ENCODE peak calls at places on chromosomes 11 and 22, in six cellular contexts. A, N, V, M, I and K are unnamed samples.

GRCh38 chr11:113278481-113278880 is 35.9 kb upstream of the TTC12 start:
- DNase-seq in M (no peak), V (no peak), A (no peak), N (no peak), I (no peak), K (no peak)

GRCh38 chr11:69938206-69938605 is 119.0 kb upstream of the FGF3 start:
- DNase-seq in I (no peak), A (no peak), V (no peak), M (no peak), N (no peak), K (no peak)

GRCh38 chr22:29641052-29641780 is 37.8 kb downstream of the NF2 start:
- DNase-seq in A (no peak), N (no peak), I (no peak), V (no peak), M (peak), K (no peak)

GRCh38 chr22:41248314-41248713 is 7.6 kb upstream of the CHADL start:
- DNase-seq in A (no peak), N (no peak), M (no peak), I (no peak), V (no peak), K (no peak)

GRCh38 chr11:121547574-121547973 is 94.8 kb upstream of the SORL1-AS1 start:
- DNase-seq in V (no peak), M (no peak), I (no peak), N (no peak), A (no peak), K (no peak)

GRCh38 chr11:66346476-66347424 is 679 bp downstream of the B4GAT1 start:
- DNase-seq in A (peak), M (no peak), N (no peak), I (no peak), V (peak), K (peak)

GRCh38 chr11:20131744-20132666 is 28.3 kb downstream of the DBX1 start:
- DNase-seq in N (no peak), V (peak), M (peak), I (peak), A (peak), K (no peak)

GRCh38 chr22:27850000-27850465 is 48.5 kb upstream of the MN1 start:
- DNase-seq in V (no peak), N (no peak), A (peak), M (peak), I (no peak), K (no peak)

GRCh38 chr11:68461284-68461861 is 821 bp downstream of the PPP6R3 start:
- DNase-seq in N (no peak), V (peak), A (no peak), I (peak), M (peak), K (peak)

GRCh38 chr22:48089601-48090331 is 1327.3 kb downstream of the TBC1D22A start:
- DNase-seq in A (no peak), V (no peak), I (peak), M (no peak), N (no peak), K (no peak)

GRCh38 chr11:65611028-65611757 is 2.8 kb downstream of the MAP3K11 start:
- DNase-seq in A (no peak), M (peak), V (no peak), N (no peak), I (no peak), K (no peak)

GRCh38 chr11:66326261-66327111 is 9.6 kb upstream of the CD248 start:
- DNase-seq in A (no peak), V (no peak), M (no peak), I (peak), N (no peak), K (no peak)

GRCh38 chr11:45847908-45848316 is 637 bp downstream of the CRY2 start:
- DNase-seq in V (peak), I (peak), M (peak), A (peak), N (no peak), K (peak)

GRCh38 chr11:63937713-63938480 is 905 bp upstream of the NAA40 start:
- DNase-seq in I (peak), V (no peak), A (peak), M (no peak), N (no peak), K (peak)

GRCh38 chr11:122229078-122229477 is 113.1 kb upstream of the BLID start:
- DNase-seq in V (no peak), A (no peak), M (no peak), N (no peak), I (no peak), K (no peak)

GRCh38 chr11:612201-612960 is 3.4 kb downstream of the IRF7 start:
- DNase-seq in I (peak), M (no peak), N (peak), V (no peak), A (peak), K (peak)

GRCh38 chr22:46040471-46041465 is 63.8 kb upstream of the WNT7B start:
- DNase-seq in M (no peak), V (no peak), A (no peak), N (no peak), I (no peak), K (no peak)

GRCh38 chr11:73342633-73343032 is 33.6 kb upstream of the RELT start:
- DNase-seq in N (no peak), V (no peak), M (no peak), A (peak), I (peak), K (no peak)

GRCh38 chr11:59999732-60000131 is 17.2 kb upstream of the OOSP4B start:
- DNase-seq in A (peak), N (no peak), M (no peak), I (no peak), V (no peak), K (no peak)

GRCh38 chr22:50611341-50612060 is 10.9 kb downstream of the MAPK8IP2 start:
- DNase-seq in N (no peak), A (no peak), V (no peak), I (no peak), M (no peak), K (no peak)

GRCh38 chr11:82969811-82970210 is 68.3 kb downstream of the DDIAS start:
- DNase-seq in M (no peak), I (no peak), V (no peak), N (no peak), A (no peak), K (no peak)

GRCh38 chr11:106644824-106645223 is 373.5 kb downstream of the GUCY1A2 start:
- DNase-seq in N (no peak), A (no peak), M (no peak), V (peak), I (peak), K (no peak)

GRCh38 chr11:6825333-6825744 is 20.1 kb upstream of the OR10A5 start:
- DNase-seq in I (no peak), N (no peak), M (no peak), A (no peak), V (peak), K (no peak)

GRCh38 chr11:30346068-30346688 is 23.3 kb downstream of the ARL14EP start:
- DNase-seq in V (peak), N (peak), I (peak), A (peak), M (peak), K (peak)

GRCh38 chr11:64809781-64810241 is 540 bp downstream of the MEN1 start:
- DNase-seq in N (peak), M (no peak), A (peak), I (peak), V (peak), K (peak)

GRCh38 chr11:124938206-124938765 is 2.4 kb upstream of the HEPACAM start:
- DNase-seq in M (no peak), V (no peak), A (no peak), I (no peak), N (no peak), K (no peak)

GRCh38 chr11:120231963-120232362 is 8.0 kb upstream of the POU2F3 start:
- DNase-seq in I (no peak), M (no peak), V (peak), N (no peak), A (no peak), K (no peak)

GRCh38 chr11:76074178-76075112 is 131.9 kb downstream of the WNT11 start:
- DNase-seq in I (peak), M (peak), V (no peak), N (no peak), A (no peak), K (no peak)

GRCh38 chr22:32544953-32545558 is 70.4 kb downstream of the FBXO7 start:
- DNase-seq in A (no peak), M (no peak), I (no peak), N (no peak), V (no peak), K (no peak)
- H2AFZ ChIP-seq in A (no peak), M (no peak), I (no peak), N (no peak), V (no peak), K (no peak)

DNA sequence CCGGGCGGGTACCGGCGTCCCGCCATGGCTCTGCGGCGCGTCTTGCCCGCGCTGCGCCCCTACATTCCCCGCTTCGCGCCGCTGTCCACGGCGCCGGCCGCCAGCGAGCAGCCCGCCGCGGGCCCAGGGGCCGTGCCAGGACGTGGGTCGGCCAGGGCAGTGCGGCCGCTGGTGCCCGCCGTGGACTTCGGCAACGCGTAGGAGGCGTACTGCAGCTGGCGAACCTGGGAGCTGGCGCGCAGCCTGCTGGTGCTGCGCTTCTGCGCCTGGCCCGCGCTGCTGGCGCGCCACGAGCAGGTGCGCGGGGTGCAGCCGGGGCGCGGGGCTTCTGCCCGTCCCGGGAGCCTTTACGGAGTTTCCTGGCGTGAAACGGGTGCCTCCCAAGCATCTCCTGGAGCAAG is 20.1 kb downstream of the DGCR6L start:
- DNase-seq in V (peak), A (no peak), N (no peak), M (peak), I (peak), K (no peak)
- H2AFZ ChIP-seq in V (peak), A (peak), N (peak), M (peak), I (peak), K (no peak)

GRCh38 chr11:123640677-123641494 is 13.5 kb downstream of the SCN3B start:
- DNase-seq in I (peak), M (peak), V (peak), A (peak), N (no peak), K (no peak)

GRCh38 chr11:123642435-123642834 is 12.0 kb downstream of the SCN3B start:
- DNase-seq in M (no peak), N (no peak), A (no peak), I (no peak), V (no peak), K (no peak)

GRCh38 chr11:123645576-123645975 is 8.8 kb downstream of the SCN3B start:
- DNase-seq in V (no peak), M (no peak), N (no peak), A (no peak), I (no peak), K (no peak)

GRCh38 chr11:123640029-123640428 is 14.4 kb downstream of the SCN3B start:
- DNase-seq in I (no peak), N (no peak), M (no peak), V (no peak), A (no peak), K (no peak)

GRCh38 chr11:123641495-123641840 is 13.0 kb downstream of the SCN3B start:
- DNase-seq in N (no peak), M (no peak), I (no peak), V (no peak), A (no peak), K (no peak)
- H2AFZ ChIP-seq in N (peak), M (no peak), I (no peak), V (no peak), A (peak), K (no peak)

DNA sequence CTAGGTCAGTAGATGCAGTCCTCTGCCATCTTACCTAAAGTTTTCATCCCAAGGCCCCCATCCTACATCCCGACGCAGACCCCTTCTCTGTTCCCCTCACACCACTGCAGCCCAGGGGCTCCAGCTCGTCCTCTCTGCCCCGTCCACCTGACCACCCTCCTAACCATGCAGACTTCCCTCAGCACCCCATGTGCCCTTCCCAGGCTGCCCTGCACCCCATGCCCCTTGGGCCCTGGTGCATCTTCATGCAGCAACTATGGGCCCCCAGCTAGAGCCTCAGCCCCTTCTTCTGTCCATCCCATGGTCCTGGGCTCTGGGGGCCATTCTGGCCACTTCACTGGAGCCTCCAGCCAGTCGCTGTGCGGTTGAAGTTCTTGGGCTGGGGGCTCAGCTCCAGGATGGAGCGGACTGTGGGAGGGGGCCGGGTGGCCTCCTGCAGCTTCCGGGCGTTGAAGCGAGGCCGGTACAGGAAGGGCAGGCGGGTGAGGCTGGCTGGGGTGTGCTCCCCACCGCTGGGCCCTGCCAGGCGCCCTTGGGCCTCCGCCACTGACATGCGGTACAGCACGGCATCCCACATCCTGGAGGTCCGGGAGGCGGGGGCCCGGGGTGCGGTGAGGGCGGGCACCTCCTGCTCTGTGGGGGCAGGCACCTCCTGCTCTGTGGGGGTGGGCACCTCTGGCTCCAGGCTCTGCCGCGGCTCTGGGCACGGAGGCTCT is 2.7 kb downstream of the PRR33 start:
- DNase-seq in A (no peak), M (no peak), I (no peak), N (no peak), V (no peak), K (no peak)
- H2AFZ ChIP-seq in A (no peak), M (no peak), I (no peak), N (no peak), V (no peak), K (no peak)

GRCh38 chr22:37051629-37052385 is at the start of gene KCTD17:
- DNase-seq in A (peak), V (peak), I (peak), N (peak), M (peak), K (no peak)
- H2AFZ ChIP-seq in A (peak), V (peak), I (peak), N (no peak), M (peak), K (peak)

GRCh38 chr11:126664643-126665042 is 309.2 kb downstream of the ST3GAL4 start:
- DNase-seq in M (no peak), V (no peak), I (no peak), A (no peak), N (no peak), K (no peak)

GRCh38 chr11:126658306-126659056 is 303.0 kb downstream of the ST3GAL4 start:
- DNase-seq in A (no peak), N (no peak), I (no peak), V (peak), M (no peak), K (no peak)

GRCh38 chr11:126664193-126664592 is 308.7 kb downstream of the ST3GAL4 start:
- DNase-seq in M (no peak), N (no peak), V (no peak), A (no peak), I (no peak), K (no peak)

GRCh38 chr11:126662055-126662790 is 306.7 kb downstream of the ST3GAL4 start:
- DNase-seq in A (no peak), N (no peak), V (no peak), M (no peak), I (no peak), K (no peak)

DNA sequence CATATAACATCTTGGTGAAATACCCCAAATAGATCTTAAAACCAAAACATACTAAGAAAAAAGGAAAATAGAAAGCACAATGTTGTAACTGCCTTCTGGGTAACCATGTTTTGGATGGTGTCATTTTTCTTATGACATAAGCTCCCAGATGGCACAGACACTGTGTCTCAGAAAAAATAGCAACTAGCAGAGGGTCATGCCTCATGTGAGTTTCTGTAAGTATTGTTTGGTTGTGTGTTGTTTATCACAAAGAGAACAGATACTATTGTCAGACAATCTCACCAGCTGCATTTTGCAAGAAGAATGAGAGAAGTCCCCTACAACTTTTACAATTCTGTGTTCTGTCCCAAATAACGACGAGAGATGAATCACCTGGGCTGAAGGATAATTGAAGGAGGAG is 305.6 kb downstream of the ST3GAL4 start:
- DNase-seq in M (no peak), I (no peak), N (no peak), A (no peak), V (no peak), K (no peak)
- H2AFZ ChIP-seq in M (no peak), I (no peak), N (no peak), A (no peak), V (no peak), K (no peak)

DNA sequence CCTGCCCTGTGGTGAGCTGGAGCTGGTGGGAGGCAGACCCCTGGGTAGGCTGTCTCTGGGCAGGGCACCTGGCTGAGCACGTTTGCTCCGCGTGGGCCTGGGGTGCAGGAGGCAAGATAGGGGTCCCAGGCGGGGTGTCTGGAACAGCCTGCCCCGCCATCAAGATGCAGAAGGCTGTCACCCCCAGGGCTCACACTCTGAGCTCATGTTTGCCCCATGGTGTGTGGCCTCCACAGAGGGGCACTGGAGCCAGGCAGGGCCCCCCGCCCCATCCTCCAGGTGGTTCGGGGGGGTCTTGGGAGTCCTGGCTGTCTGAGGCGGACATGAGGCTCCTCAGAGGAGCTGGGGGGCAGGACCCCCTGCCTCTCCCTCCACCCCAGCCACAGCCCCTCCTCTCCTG is 28.9 kb upstream of the CARS1 start:
- DNase-seq in N (no peak), A (no peak), M (no peak), V (no peak), I (no peak), K (no peak)
- H2AFZ ChIP-seq in N (no peak), A (no peak), M (no peak), V (no peak), I (no peak), K (no peak)

GRCh38 chr22:25405854-25406509 is 158.5 kb upstream of the GRK3 start:
- DNase-seq in A (no peak), M (no peak), V (no peak), I (no peak), N (no peak), K (no peak)

GRCh38 chr22:25404556-25404922 is 159.9 kb upstream of the GRK3 start:
- DNase-seq in M (no peak), I (no peak), A (peak), V (peak), N (no peak), K (no peak)

GRCh38 chr22:25406510-25407210 is 157.8 kb upstream of the GRK3 start:
- DNase-seq in N (no peak), A (peak), I (no peak), M (no peak), V (no peak), K (no peak)

GRCh38 chr22:25403752-25404471 is 160.6 kb upstream of the GRK3 start:
- DNase-seq in N (no peak), A (peak), M (no peak), V (peak), I (peak), K (no peak)

DNA sequence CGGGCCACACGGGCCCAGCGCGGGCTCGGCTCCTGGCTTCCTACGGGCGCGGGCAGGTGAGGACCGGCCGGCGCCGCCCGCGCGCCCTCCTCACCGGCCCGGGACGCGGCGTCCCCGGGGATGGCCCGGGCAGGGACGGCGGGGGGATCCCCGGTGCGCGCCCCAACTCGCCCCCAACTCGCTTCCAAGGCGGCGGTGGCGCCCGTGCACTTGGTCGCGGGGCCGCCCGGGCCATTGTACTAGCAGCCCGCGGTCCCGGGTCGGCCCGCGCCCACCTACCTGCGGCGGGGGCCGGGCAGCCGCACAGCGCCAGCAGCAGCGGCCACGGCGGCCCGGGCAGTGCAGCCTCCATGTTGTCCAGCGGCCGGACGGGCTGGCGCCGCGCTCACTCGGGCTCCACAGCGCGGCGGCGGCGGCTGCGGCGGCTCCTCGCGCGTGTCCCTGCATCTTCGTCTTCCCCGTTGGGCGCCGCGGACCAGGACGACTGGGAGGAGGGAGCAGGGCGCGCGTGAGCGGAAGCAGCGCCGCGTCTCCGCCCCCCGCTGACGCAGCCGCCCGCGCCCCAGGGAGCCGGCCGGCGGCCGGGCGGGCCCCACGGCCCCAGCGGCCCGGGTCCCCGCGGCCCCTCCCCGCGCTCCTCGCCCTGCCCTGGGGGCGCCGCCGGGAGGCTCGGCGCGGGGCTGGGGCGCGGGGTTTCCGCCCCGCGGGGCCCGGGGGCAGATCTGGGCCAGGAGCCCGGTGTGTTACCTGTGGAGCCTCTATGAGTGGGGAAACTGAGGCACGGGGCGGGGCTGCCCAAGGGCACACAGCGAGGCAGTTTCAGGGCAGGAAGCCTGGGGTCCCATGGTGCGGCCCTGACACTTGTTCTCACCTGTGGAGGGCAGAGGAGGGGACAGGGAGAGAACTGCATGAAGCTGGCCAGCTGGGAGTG is 159.3 kb upstream of the GRK3 start:
- DNase-seq in N (no peak), M (no peak), V (peak), A (peak), I (peak), K (peak)
- H2AFZ ChIP-seq in N (no peak), M (peak), V (peak), A (peak), I (peak), K (peak)